ENCODE peak calls at places on chromosomes 6 and 20, in four cellular contexts. One of them, this sample, is unnamed.

GRCh38 chr6:27795697-27796494 is 116.3 kb downstream of the OR2B2 start:
- DNase-seq in pancreas: peak; percentile 49
- DNase-seq in psoas muscle: no peak
- DNase-seq in effector memory CD4-positive, alpha-beta T cell: peak; percentile 9
- DNase-seq in this sample: peak; percentile 66

GRCh38 chr6:106470316-106470715 is 109.8 kb downstream of the CRYBG1 start:
- DNase-seq in pancreas: no peak
- DNase-seq in psoas muscle: no peak
- DNase-seq in effector memory CD4-positive, alpha-beta T cell: no peak
- DNase-seq in this sample: no peak

GRCh38 chr6:144401736-144402733 is 116.9 kb downstream of the UTRN start:
- DNase-seq in pancreas: no peak
- DNase-seq in psoas muscle: no peak
- DNase-seq in effector memory CD4-positive, alpha-beta T cell: no peak
- DNase-seq in this sample: no peak

GRCh38 chr6:3022765-3023662 is 23.3 kb downstream of the NQO2 start:
- DNase-seq in pancreas: no peak
- DNase-seq in psoas muscle: no peak
- DNase-seq in effector memory CD4-positive, alpha-beta T cell: no peak
- DNase-seq in this sample: peak; percentile 48

GRCh38 chr20:20412750-20413149 is 44.8 kb downstream of the INSM1 start:
- DNase-seq in pancreas: no peak
- DNase-seq in psoas muscle: no peak
- DNase-seq in effector memory CD4-positive, alpha-beta T cell: no peak
- DNase-seq in this sample: no peak

GRCh38 chr6:14596410-14596809 is 478.8 kb downstream of the CD83 start:
- DNase-seq in pancreas: no peak
- DNase-seq in effector memory CD4-positive, alpha-beta T cell: no peak
- DNase-seq in psoas muscle: no peak
- DNase-seq in this sample: no peak

GRCh38 chr6:157224957-157225574 is 98.3 kb downstream of the TMEM242 start:
- DNase-seq in psoas muscle: no peak
- DNase-seq in effector memory CD4-positive, alpha-beta T cell: no peak
- DNase-seq in pancreas: no peak
- DNase-seq in this sample: no peak

GRCh38 chr6:162361168-162361567 is 366.4 kb downstream of the PRKN start:
- DNase-seq in effector memory CD4-positive, alpha-beta T cell: no peak
- DNase-seq in psoas muscle: no peak
- DNase-seq in pancreas: no peak
- DNase-seq in this sample: no peak

GRCh38 chr6:167487706-167488664 is 163.1 kb downstream of the TTLL2 start:
- DNase-seq in effector memory CD4-positive, alpha-beta T cell: no peak
- DNase-seq in pancreas: no peak
- DNase-seq in psoas muscle: no peak
- DNase-seq in this sample: no peak

GRCh38 chr6:76555090-76555489 is 482.6 kb upstream of the IMPG1 start:
- DNase-seq in effector memory CD4-positive, alpha-beta T cell: no peak
- DNase-seq in pancreas: no peak
- DNase-seq in psoas muscle: no peak
- DNase-seq in this sample: peak; percentile 24

GRCh38 chr6:168892031-168892430 is 361.6 kb downstream of the THBS2 start:
- DNase-seq in pancreas: no peak
- DNase-seq in psoas muscle: no peak
- DNase-seq in effector memory CD4-positive, alpha-beta T cell: no peak
- DNase-seq in this sample: no peak

This sample was measured in iPS-NIHi11.